ENCODE peak calls at places on chromosomes 7 and 10, in five cellular contexts. D is Panc1; A is OCI-LY7; M is CD8-positive, alpha-beta T cell; S is stomach. W is an unnamed sample. For H3K4me1 and H3K9me3, the result is how much of the 10 kb centered on the place peaks cover.

GRCh38 chr7:2522780-2523433 is 3.3 kb downstream of the LFNG start:
- DNase-seq in A (no peak), D (no peak), S (no peak), M (no peak), W (no peak)

GRCh38 chr10:16440396-16441105 is 3.7 kb downstream of the PTER start:
- DNase-seq in S (peak), A (no peak), D (no peak), M (no peak), W (no peak)

GRCh38 chr10:122864901-122865300 is 14.5 kb downstream of the FAM24B start:
- DNase-seq in D (no peak), M (no peak), S (no peak), A (no peak), W (no peak)

GRCh38 chr10:110409926-110410325 is 87.8 kb upstream of the DUSP5 start:
- DNase-seq in S (no peak), A (peak), D (no peak), M (no peak), W (no peak)

GRCh38 chr10:23493711-23494110 is 54.8 kb downstream of the OTUD1 start:
- DNase-seq in M (no peak), S (no peak), D (no peak), A (no peak), W (no peak)

GRCh38 chr10:13685885-13686284 is 99.1 kb downstream of the PRPF18 start:
- DNase-seq in M (no peak), S (no peak), D (no peak), A (no peak), W (no peak)

GRCh38 chr7:150390206-150390605 is 11.1 kb downstream of the ZNF775 start:
- DNase-seq in D (no peak), A (no peak), S (no peak), M (no peak), W (no peak)

GRCh38 chr7:135822396-135822795 is 73.8 kb upstream of the FAM180A start:
- DNase-seq in S (no peak), M (no peak), A (no peak), D (no peak), W (no peak)

GRCh38 chr7:142556745-142557144 is 192.5 kb upstream of the PRSS1 start:
- DNase-seq in A (no peak), M (no peak), D (peak), S (peak), W (no peak)

GRCh38 chr7:1925349-1925748 is 255.3 kb downstream of the ELFN1 start:
- DNase-seq in D (no peak), A (no peak), M (no peak), S (no peak), W (no peak)

GRCh38 chr10:24617771-24618396 is 105.8 kb downstream of the ARHGAP21 start:
- DNase-seq in D (peak), A (peak), S (peak), M (peak), W (peak)

GRCh38 chr10:132311338-132311939 is 3.7 kb upstream of the STK32C start:
- DNase-seq in A (no peak), M (no peak), S (no peak), D (no peak), W (no peak)

GRCh38 chr10:126702181-126702580 is 31.7 kb upstream of the C10orf90 start:
- DNase-seq in M (no peak), D (no peak), A (no peak), S (no peak), W (no peak)

GRCh38 chr10:91953600-91954140 is 30.1 kb downstream of the BTAF1 start:
- DNase-seq in D (no peak), A (no peak), S (no peak), M (no peak), W (no peak)

GRCh38 chr7:10468908-10469307 is 504.8 kb upstream of the PHF14 start:
- DNase-seq in M (no peak), S (no peak), A (no peak), D (no peak), W (no peak)

GRCh38 chr7:4416436-4417092 is 265.5 kb upstream of the FOXK1 start:
- DNase-seq in D (no peak), M (no peak), S (peak), A (no peak), W (no peak)

GRCh38 chr7:151231964-151232271 is 365 bp upstream of the CHPF2 start:
- DNase-seq in M (no peak), S (no peak), D (no peak), A (peak), W (no peak)

GRCh38 chr7:22117222-22117621 is 171.5 kb upstream of the CDCA7L start:
- DNase-seq in M (no peak), A (no peak), D (no peak), S (no peak), W (no peak)

GRCh38 chr10:114380060-114380459 is 24.2 kb downstream of the AFAP1L2 start:
- DNase-seq in M (no peak), S (peak), D (no peak), A (no peak), W (no peak)

GRCh38 chr10:102831322-102832071 is 5.7 kb downstream of the CYP17A1 start:
- DNase-seq in S (no peak), M (no peak), D (no peak), A (no peak), W (no peak)

GRCh38 chr10:127021771-127022170 is 116.5 kb downstream of the DOCK1 start:
- DNase-seq in M (no peak), S (no peak), D (no peak), A (no peak), W (no peak)

GRCh38 chr10:71799112-71799511 is 25.8 kb upstream of the VSIR start:
- DNase-seq in S (no peak), D (no peak), M (no peak), A (no peak), W (no peak)

GRCh38 chr10:77392851-77393250 is 244.8 kb downstream of the KCNMA1 start:
- DNase-seq in S (no peak), A (no peak), D (peak), M (no peak), W (no peak)

GRCh38 chr7:150728011-150728410 is 9.2 kb upstream of the GIMAP5 start:
- DNase-seq in M (no peak), S (no peak), A (no peak), D (no peak), W (no peak)

GRCh38 chr10:47254611-47255010 is 45.4 kb upstream of the GDF10 start:
- DNase-seq in A (no peak), D (no peak), M (no peak), S (no peak), W (no peak)

GRCh38 chr10:6009961-6010360 is 32.6 kb upstream of the IL15RA start:
- DNase-seq in S (no peak), D (no peak), M (no peak), A (no peak), W (no peak)

GRCh38 chr10:86655596-86655995 is 1.2 kb downstream of the OPN4 start:
- DNase-seq in A (no peak), S (no peak), M (no peak), D (no peak), W (no peak)

GRCh38 chr10:46312953-46313352 is 26.2 kb downstream of the ANTXRL start:
- DNase-seq in S (no peak), D (no peak), A (no peak), M (no peak), W (no peak)

GRCh38 chr7:133693281-133693680 is 433.9 kb upstream of the LRGUK start:
- DNase-seq in S (no peak), M (no peak), A (no peak), D (no peak), W (no peak)

GRCh38 chr7:101234636-101235035 is 3.0 kb downstream of the CLDN15 start:
- DNase-seq in D (no peak), A (no peak), S (peak), M (no peak), W (no peak)

GRCh38 chr10:132637477-132638129 is 100.0 kb downstream of the INPP5A start:
- DNase-seq in A (peak), M (no peak), D (peak), S (no peak), W (peak)

GRCh38 chr7:32222251-32222900 is 152.2 kb upstream of the PDE1C start:
- DNase-seq in A (no peak), M (no peak), D (no peak), S (no peak), W (no peak)

GRCh38 chr10:75466016-75466415 is 34.6 kb downstream of the LRMDA start:
- DNase-seq in D (no peak), S (no peak), M (no peak), A (no peak), W (no peak)

GRCh38 chr7:329691-330281 is 39.8 kb downstream of the FOXL3 start:
- DNase-seq in A (no peak), S (peak), D (no peak), M (no peak), W (no peak)

GRCh38 chr7:112908106-112908505 is 117.9 kb upstream of the TMEM168 start:
- DNase-seq in S (no peak), A (no peak), D (no peak), M (no peak), W (no peak)

GRCh38 chr7:151168022-151168786 is 710 bp upstream of the GBX1 start:
- DNase-seq in M (peak), D (no peak), A (peak), S (peak), W (no peak)

GRCh38 chr10:59864141-59864962 is 42.0 kb downstream of the CCDC6 start:
- DNase-seq in A (no peak), M (no peak), D (no peak), S (no peak), W (no peak)

GRCh38 chr10:5668429-5668828 is 2.0 kb upstream of the ASB13 start:
- DNase-seq in A (no peak), D (no peak), M (no peak), S (no peak), W (no peak)

GRCh38 chr10:101122270-101123084 is 8.6 kb upstream of the TLX1 start:
- DNase-seq in D (no peak), M (no peak), A (no peak), S (no peak), W (no peak)

GRCh38 chr10:101123085-101123814 is 7.8 kb upstream of the TLX1 start:
- DNase-seq in M (no peak), A (no peak), S (peak), D (no peak), W (no peak)

GRCh38 chr10:101120520-101120883 is 10.6 kb upstream of the TLX1 start:
- DNase-seq in S (no peak), D (no peak), A (no peak), M (no peak), W (no peak)

GRCh38 chr10:101121661-101122045 is 9.4 kb upstream of the TLX1 start:
- DNase-seq in S (no peak), M (no peak), D (no peak), A (no peak), W (no peak)

GRCh38 chr10:101120884-101121660 is 10.0 kb upstream of the TLX1 start:
- DNase-seq in A (peak), M (peak), S (peak), D (no peak), W (no peak)
- H3K4me3 ChIP-seq in A (no peak), M (peak), S (peak), D (peak), W (peak)

DNA sequence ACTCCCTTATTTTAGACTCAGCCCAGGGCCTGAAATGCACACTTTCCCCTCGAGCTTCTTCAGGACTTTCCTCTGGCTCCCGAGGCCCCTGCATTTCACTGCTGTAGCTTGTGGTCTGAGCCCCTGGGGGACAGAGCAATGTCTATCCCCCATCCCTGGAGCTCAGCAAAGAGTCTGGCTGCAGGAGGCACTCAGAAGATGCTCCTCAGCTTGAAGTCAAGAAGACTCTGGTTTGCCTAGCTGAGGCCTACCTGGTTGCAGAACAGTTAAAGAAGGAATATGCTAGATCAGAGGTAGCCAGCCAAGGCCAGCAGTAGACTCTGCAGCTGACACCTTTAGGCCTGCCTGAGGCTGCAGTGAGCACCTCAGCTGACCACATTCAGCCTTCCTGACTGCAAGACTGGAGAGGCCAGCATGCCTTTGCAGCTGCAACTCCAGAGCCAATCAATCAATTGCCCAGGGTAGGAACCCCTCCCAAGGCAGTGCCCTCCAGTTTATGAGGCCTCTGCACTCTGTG is 36.9 kb upstream of the IKZF1 start:
- DNase-seq in M (no peak), D (no peak), A (no peak), S (no peak), W (no peak)
- H3K4me1 ChIP-seq in M (half or more), D (under half), A (half or more), S (under half), W (under half)

DNA sequence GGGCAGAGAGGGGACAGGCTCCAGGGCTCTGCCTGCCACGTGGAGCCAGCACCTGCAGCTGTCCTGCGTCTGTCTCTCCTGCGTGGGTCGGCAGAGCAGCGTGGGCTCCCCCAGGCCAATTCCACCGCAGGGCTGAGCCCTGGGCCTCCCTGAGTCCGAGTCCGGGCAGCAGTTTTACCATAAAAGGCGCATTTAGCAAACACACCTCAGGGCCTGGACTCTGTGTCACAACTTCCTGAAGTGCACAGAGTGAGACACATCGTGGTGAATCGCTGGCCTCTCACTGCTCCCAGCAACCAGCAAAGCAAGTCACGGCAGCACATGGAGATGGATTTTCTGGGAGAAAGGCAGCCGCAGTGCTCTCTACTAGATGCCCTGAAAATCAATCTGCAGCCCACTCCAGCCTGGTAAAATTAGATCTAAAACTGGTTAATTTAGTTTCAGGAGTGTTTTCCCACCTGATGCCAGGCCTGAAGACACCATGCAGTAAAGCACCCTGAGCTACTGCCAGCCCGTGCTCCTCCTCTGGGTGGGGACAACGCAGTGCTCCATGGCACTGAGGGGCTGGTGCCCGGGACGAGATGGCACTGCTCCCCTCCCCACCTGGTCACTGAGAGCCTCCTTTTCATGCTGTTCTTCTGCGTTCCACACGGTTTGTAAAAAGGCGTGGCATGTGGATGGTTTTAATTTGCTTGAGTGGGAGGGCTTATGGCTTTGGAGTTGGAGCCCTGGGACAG is 337.0 kb downstream of the ADARB2 start:
- DNase-seq in A (no peak), D (no peak), M (no peak), S (peak), W (no peak)
- H3K9me3 ChIP-seq in A (under half), D (under half), M (under half), S (under half), W (under half)

DNA sequence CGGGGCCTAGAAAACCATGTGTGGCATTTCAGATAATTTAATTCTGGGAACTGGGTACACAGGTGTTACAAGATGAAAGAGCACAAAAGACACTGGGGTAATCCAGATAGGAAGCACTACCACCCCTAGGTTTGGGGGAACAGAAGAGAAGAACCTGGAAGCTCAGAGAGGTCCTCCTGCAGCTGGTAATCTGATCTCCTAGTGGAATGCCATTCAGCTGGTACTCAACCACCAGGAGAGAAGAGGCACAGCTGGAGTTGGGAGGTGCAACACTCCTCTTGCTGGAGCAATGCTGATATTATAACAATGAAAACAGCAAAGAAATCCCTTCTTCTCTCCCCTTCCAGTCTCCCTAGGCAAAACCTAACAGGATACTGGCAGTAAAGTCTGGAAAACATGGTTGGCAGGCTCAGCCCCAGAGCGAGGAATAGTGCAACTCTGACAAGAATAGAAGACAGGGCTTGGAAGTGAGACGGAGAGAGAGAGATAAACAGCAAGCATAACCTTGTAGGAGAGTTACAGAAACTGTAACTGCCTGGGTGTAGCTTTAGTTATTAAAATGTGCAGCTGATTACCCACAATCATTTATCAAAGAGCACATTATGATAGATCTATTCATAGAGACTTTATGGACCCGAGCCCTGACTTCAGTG is 35.0 kb downstream of the NRF1 start:
- DNase-seq in A (no peak), D (no peak), S (no peak), M (no peak), W (no peak)
- H3K4me3 ChIP-seq in A (no peak), D (no peak), S (no peak), M (no peak), W (no peak)

GRCh38 chr10:26214538-26215461 is 1.8 kb upstream of the GAD2 start:
- DNase-seq in M (no peak), A (no peak), D (no peak), S (no peak), W (no peak)

GRCh38 chr10:26214004-26214403 is 2.6 kb upstream of the GAD2 start:
- DNase-seq in S (no peak), M (no peak), D (no peak), A (no peak), W (no peak)

GRCh38 chr10:26212511-26212910 is 4.1 kb upstream of the GAD2 start:
- DNase-seq in M (no peak), S (no peak), A (no peak), D (no peak), W (no peak)

GRCh38 chr10:26211781-26212444 is 4.7 kb upstream of the GAD2 start:
- DNase-seq in A (no peak), D (no peak), M (no peak), S (no peak), W (no peak)

GRCh38 chr10:26213157-26213780 is 3.3 kb upstream of the GAD2 start:
- DNase-seq in A (no peak), M (no peak), D (no peak), S (no peak), W (no peak)
- H3K4me1 ChIP-seq in A (under half), M (under half), D (under half), S (under half), W (under half)

GRCh38 chr7:116966606-116967005 is 13.3 kb downstream of the ST7 start:
- DNase-seq in S (no peak), M (no peak), A (no peak), D (no peak), W (no peak)
- H3K9me3 ChIP-seq in S (under half), M (under half), A (under half), D (under half), W (under half)

DNA sequence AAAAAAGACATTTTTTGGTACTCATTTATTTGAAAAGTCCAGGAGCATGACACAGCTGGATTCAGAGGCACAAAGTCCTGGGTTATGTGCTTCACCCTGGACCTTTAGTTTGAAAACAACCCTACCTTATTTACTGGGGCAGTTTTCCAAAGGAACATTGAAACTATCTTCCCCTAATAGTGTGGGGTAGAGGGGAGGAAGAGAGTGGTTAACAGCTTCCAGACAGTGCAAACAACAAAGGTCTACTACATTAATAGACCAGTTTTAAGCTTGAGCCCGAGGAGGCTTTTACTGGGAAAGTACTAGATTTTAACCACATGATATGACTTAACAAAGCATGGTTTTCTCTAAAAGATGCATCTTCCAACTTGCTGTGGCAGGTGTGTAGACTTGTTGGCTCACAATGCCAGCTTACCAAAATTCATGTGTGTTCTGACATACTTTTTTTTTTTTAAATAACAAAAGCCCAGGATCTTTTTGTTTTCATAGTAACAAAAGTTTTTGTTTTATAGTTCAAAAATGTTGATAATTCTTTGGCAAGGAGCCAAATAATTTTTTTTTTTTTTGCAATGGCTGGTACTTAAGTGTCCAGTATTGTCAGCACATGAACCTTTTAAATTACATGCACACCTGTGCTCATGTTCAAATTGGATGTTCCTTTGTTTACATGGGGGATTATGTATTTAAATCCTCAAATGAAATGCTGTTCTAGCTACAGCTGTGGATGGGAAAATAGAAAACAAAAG is 1.8 kb downstream of the GSTO1 start:
- DNase-seq in M (no peak), D (no peak), S (no peak), A (no peak), W (no peak)
- H3K4me3 ChIP-seq in M (peak), D (peak), S (peak), A (peak), W (no peak)

W was measured in iPS DF 6.9.